ENCODE peak calls at places on chromosomes 2 and 18, in six cellular contexts. C is CD8-positive, alpha-beta T cell; I is HuH-7.5; U is nephron progenitor cell; M is ELF-1; J is RCC 7860. O is an unnamed sample.

GRCh38 chr2:201654611-201655384 is 11.5 kb upstream of the TMEM237 start:
- DNase-seq in C (no peak), M (no peak), I (no peak), J (no peak), U (no peak), O (peak)

GRCh38 chr2:148503511-148503910 is 141.0 kb upstream of the EPC2 start:
- DNase-seq in I (no peak), U (no peak), C (no peak), J (no peak), M (no peak), O (no peak)

GRCh38 chr18:63074987-63075404 is 244.6 kb downstream of the BCL2 start:
- DNase-seq in C (peak), I (peak), U (peak), M (peak), J (no peak), O (peak)

GRCh38 chr2:43107679-43108078 is 118.7 kb downstream of the ZFP36L2 start:
- DNase-seq in J (no peak), M (no peak), C (no peak), U (no peak), I (no peak), O (no peak)

GRCh38 chr2:118430510-118431187 is 342.4 kb downstream of the INSIG2 start:
- DNase-seq in C (no peak), J (no peak), M (no peak), U (no peak), I (no peak), O (no peak)

GRCh38 chr2:175854149-175854548 is 147.9 kb downstream of the LNPK start:
- DNase-seq in C (no peak), U (no peak), M (no peak), I (no peak), J (no peak), O (no peak)

GRCh38 chr2:102540882-102541281 is 67.9 kb downstream of the SLC9A4 start:
- DNase-seq in U (no peak), M (no peak), I (no peak), C (no peak), J (no peak), O (no peak)

GRCh38 chr2:152620218-152620617 is 97.0 kb downstream of the PRPF40A start:
- DNase-seq in U (no peak), M (no peak), J (no peak), I (no peak), C (no peak), O (no peak)

GRCh38 chr2:144971937-144972336 is 452.0 kb upstream of the ZEB2 start:
- DNase-seq in U (no peak), C (no peak), J (no peak), M (no peak), I (no peak), O (no peak)

GRCh38 chr18:79818631-79819030 is 20.9 kb downstream of the KCNG2 start:
- DNase-seq in M (no peak), U (no peak), C (no peak), I (no peak), J (no peak), O (no peak)

GRCh38 chr18:80067897-80068296 is 33.7 kb downstream of the RBFA start:
- DNase-seq in U (no peak), J (no peak), M (no peak), I (no peak), C (no peak), O (no peak)

GRCh38 chr2:99451686-99452085 is 38.1 kb downstream of the REV1 start:
- DNase-seq in M (no peak), U (no peak), I (no peak), C (no peak), J (no peak), O (no peak)

GRCh38 chr2:102839668-102840388 is 78.0 kb downstream of the TMEM182 start:
- DNase-seq in I (peak), M (peak), U (peak), J (no peak), C (no peak), O (peak)

GRCh38 chr2:239942090-239942489 is 83.1 kb downstream of the NDUFA10 start:
- DNase-seq in M (no peak), U (no peak), J (no peak), C (no peak), I (no peak), O (no peak)

GRCh38 chr2:216340280-216340631 is 32.0 kb downstream of the MARCHF4 start:
- DNase-seq in M (no peak), J (no peak), U (no peak), I (no peak), C (no peak), O (no peak)

GRCh38 chr2:100852999-100853908 is 33.3 kb downstream of the NPAS2 start:
- DNase-seq in C (no peak), I (no peak), M (peak), U (no peak), J (no peak), O (no peak)

GRCh38 chr18:24488824-24489493 is 28.5 kb downstream of the HRH4 start:
- DNase-seq in I (no peak), J (peak), M (peak), U (no peak), C (no peak), O (peak)

O was measured in kidney glomerular epithelial cell.